ENCODE peak calls at places on chromosomes 16 and 17, in five cellular contexts. S is stimulated activated CD8-positive, alpha-beta memory T cell treated with anti-CD3 and anti-CD28 coated beads, Interleukin-15, amount 100 ng/mL, for 4 hours; V is left ventricle myocardium inferior; J is sciatic nerve; B is Caki2. R is an unnamed sample.

GRCh38 chr17:16352303-16352837 is 899 bp downstream of the CENPV start:
- DNase-seq in S (no peak), V (peak), J (no peak), B (peak), R (peak)

GRCh38 chr17:3695723-3696411 is at the start of gene P2RX5:
- DNase-seq in S (peak), V (no peak), J (no peak), B (no peak), R (peak)

GRCh38 chr16:15857779-15858560 is 1.1 kb upstream of the MYH11 start:
- DNase-seq in S (no peak), V (peak), J (peak), B (no peak), R (no peak)

GRCh38 chr16:76484020-76484419 is 206.8 kb downstream of the CNTNAP4 start:
- DNase-seq in S (no peak), V (no peak), J (no peak), B (no peak), R (no peak)

GRCh38 chr17:35345926-35346771 is 27.3 kb downstream of the SLFN11 start:
- DNase-seq in S (no peak), V (peak), J (peak), B (no peak), R (peak)

GRCh38 chr17:17994271-17994670 is 21.6 kb downstream of the DRC3 start:
- DNase-seq in S (no peak), V (peak), J (no peak), B (no peak), R (peak)

GRCh38 chr17:65848751-65849150 is 287.3 kb upstream of the AXIN2 start:
- DNase-seq in S (no peak), V (no peak), J (no peak), B (no peak), R (no peak)

GRCh38 chr16:23296994-23297393 is 5.1 kb upstream of the SCNN1B start:
- DNase-seq in S (no peak), V (no peak), J (no peak), B (no peak), R (no peak)

GRCh38 chr17:59627770-59628171 is 8.1 kb downstream of the CLTC start:
- DNase-seq in S (no peak), V (no peak), J (no peak), B (no peak), R (no peak)

GRCh38 chr16:616771-617586 is 13.8 kb upstream of the WFIKKN1 start:
- DNase-seq in S (no peak), V (no peak), J (no peak), B (no peak), R (no peak)

GRCh38 chr16:48864055-48864454 is 254.1 kb upstream of the N4BP1 start:
- DNase-seq in S (no peak), V (no peak), J (no peak), B (no peak), R (no peak)

GRCh38 chr17:63751806-63752205 is 10.2 kb upstream of the STRADA start:
- DNase-seq in S (no peak), V (no peak), J (no peak), B (no peak), R (no peak)

GRCh38 chr17:73628642-73629552 is 15.3 kb downstream of the SDK2 start:
- DNase-seq in S (no peak), V (no peak), J (no peak), B (no peak), R (peak)

GRCh38 chr16:57126412-57126811 is 34.0 kb downstream of the CPNE2 start:
- DNase-seq in S (no peak), V (no peak), J (no peak), B (no peak), R (no peak)

GRCh38 chr16:66014221-66014620 is 352.3 kb upstream of the CDH5 start:
- DNase-seq in S (no peak), V (no peak), J (no peak), B (no peak), R (no peak)

GRCh38 chr16:26316683-26317464 is 625.1 kb downstream of the HS3ST4 start:
- DNase-seq in S (no peak), V (no peak), J (no peak), B (no peak), R (no peak)

GRCh38 chr17:77420476-77420803 is 279.7 kb downstream of the SEC14L1 start:
- DNase-seq in S (no peak), V (no peak), J (no peak), B (no peak), R (no peak)

GRCh38 chr17:78896091-78896833 is 6.7 kb downstream of the CEP295NL start:
- DNase-seq in S (no peak), V (no peak), J (peak), B (no peak), R (no peak)

GRCh38 chr17:48564200-48565023 is 13.7 kb downstream of the HOXB4 start:
- DNase-seq in S (no peak), V (no peak), J (no peak), B (no peak), R (no peak)

GRCh38 chr17:82105882-82106696 is 8.1 kb upstream of the FASN start:
- DNase-seq in S (peak), V (no peak), J (peak), B (peak), R (peak)

GRCh38 chr17:74686761-74687160 is 26.0 kb downstream of the CD300LF start:
- DNase-seq in S (no peak), V (no peak), J (no peak), B (no peak), R (peak)

GRCh38 chr16:80040814-80041213 is 440.3 kb upstream of the MAF start:
- DNase-seq in S (no peak), V (no peak), J (no peak), B (no peak), R (no peak)

GRCh38 chr17:81114694-81115093 is 50.6 kb upstream of the PVALEF start:
- DNase-seq in S (no peak), V (no peak), J (no peak), B (no peak), R (no peak)

GRCh38 chr17:7858487-7858832 is 657 bp downstream of the CYB5D1 start:
- DNase-seq in S (no peak), V (peak), J (peak), B (no peak), R (peak)

GRCh38 chr16:66175058-66175457 is 191.4 kb upstream of the CDH5 start:
- DNase-seq in S (no peak), V (no peak), J (no peak), B (no peak), R (no peak)

GRCh38 chr17:35161281-35161761 is 13.7 kb downstream of the UNC45B start:
- DNase-seq in S (no peak), V (no peak), J (no peak), B (no peak), R (peak)

GRCh38 chr16:5490499-5490898 is 392.9 kb upstream of the EEF2KMT start:
- DNase-seq in S (no peak), V (no peak), J (peak), B (peak), R (no peak)

GRCh38 chr17:79645022-79645776 is 34.3 kb upstream of the RBFOX3 start:
- DNase-seq in S (no peak), V (no peak), J (peak), B (no peak), R (no peak)

GRCh38 chr16:4778050-4778392 is 10.1 kb downstream of the SEPTIN12 start:
- DNase-seq in S (no peak), V (no peak), J (no peak), B (no peak), R (no peak)

GRCh38 chr16:84550096-84550495 is 45.6 kb upstream of the MEAK7 start:
- DNase-seq in S (no peak), V (no peak), J (no peak), B (no peak), R (peak)

R was measured in spleen.